ENCODE peak calls at places on chromosomes 11 and 22, in seven cellular contexts. Z is A549, I is breast epithelium, U is neural progenitor cell, T is AG04450, J is foreskin keratinocyte, G is right lobe of liver. P is an unnamed sample.

GRCh38 chr11:61679301-61679700 is 890 bp upstream of the DAGLA start:
- DNase-seq in Z (no peak), I (no peak), U (peak), T (no peak), J (no peak), G (no peak), P (no peak)

GRCh38 chr22:30649430-30650007 is 13.9 kb downstream of the SLC35E4 start:
- DNase-seq in Z (no peak), I (no peak), U (no peak), T (no peak), J (peak), G (peak), P (peak)

GRCh38 chr11:87477321-87477720 is 439.6 kb downstream of the TMEM135 start:
- DNase-seq in Z (no peak), I (no peak), U (no peak), T (no peak), J (no peak), G (no peak), P (no peak)

GRCh38 chr11:60625262-60625661 is 74.2 kb upstream of the MS4A8 start:
- DNase-seq in Z (peak), I (no peak), U (peak), T (no peak), J (no peak), G (no peak), P (peak)

GRCh38 chr22:32325416-32325801 is 32.3 kb upstream of the RFPL3 start:
- DNase-seq in Z (no peak), I (no peak), U (no peak), T (no peak), J (no peak), G (no peak), P (no peak)

GRCh38 chr11:18567081-18567480 is 21.5 kb downstream of the UEVLD start:
- DNase-seq in Z (no peak), I (no peak), U (no peak), T (no peak), J (no peak), G (no peak), P (no peak)

GRCh38 chr11:92845390-92846185 is 123.9 kb upstream of the MTNR1B start:
- DNase-seq in Z (no peak), I (no peak), U (no peak), T (no peak), J (no peak), G (no peak), P (peak)

GRCh38 chr11:92867913-92868619 is 101.4 kb upstream of the MTNR1B start:
- DNase-seq in Z (no peak), I (no peak), U (no peak), T (no peak), J (peak), G (no peak), P (peak)

DNA sequence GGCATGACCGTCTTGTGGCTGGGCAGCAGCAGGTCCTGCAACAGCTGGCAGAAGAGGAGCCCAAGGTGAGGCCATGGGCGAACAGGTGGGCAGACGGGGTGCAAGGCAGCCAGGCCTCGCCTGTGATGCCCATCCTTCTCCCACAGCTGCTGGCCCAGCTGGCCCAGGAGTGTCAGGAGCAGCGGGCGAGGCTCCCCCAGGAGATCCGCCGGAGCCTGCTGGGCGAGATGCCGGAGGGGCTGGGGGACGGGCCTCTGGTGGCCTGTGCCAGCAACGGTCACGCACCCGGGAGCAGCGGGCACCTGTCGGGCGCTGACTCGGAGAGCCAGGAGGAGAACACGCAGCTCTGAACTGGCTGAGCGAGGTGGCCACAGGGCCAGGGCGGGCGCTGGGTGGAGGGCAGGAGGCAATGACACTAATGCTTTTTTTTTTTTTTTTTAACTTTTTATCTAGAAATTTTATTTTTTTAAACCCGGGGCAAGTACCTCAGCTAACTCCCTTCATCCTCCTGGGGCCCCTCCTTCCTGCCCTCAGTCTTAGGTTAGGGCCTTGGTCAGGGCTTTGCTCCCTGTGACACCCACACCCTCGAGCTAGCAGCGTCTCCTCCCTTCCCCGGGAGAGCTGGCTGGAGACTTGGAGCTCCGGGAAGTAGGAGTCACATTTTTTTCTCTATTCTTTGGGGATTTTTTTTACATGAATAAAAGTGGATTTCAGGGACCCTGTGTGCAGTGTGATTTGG is 16.0 kb downstream of the PLCB3 start:
- DNase-seq in Z (no peak), I (peak), U (no peak), T (no peak), J (no peak), G (peak), P (no peak)
- H3K27ac ChIP-seq in Z (peak), I (peak), U (no peak), T (no peak), J (no peak), G (no peak), P (peak)

GRCh38 chr11:123407996-123408597 is 22.0 kb upstream of the GRAMD1B start:
- DNase-seq in Z (no peak), I (no peak), U (no peak), T (no peak), J (no peak), G (no peak), P (no peak)

GRCh38 chr11:123409886-123410549 is 20.1 kb upstream of the GRAMD1B start:
- DNase-seq in Z (no peak), I (no peak), U (no peak), T (no peak), J (no peak), G (no peak), P (no peak)

GRCh38 chr11:123409456-123409801 is 20.6 kb upstream of the GRAMD1B start:
- DNase-seq in Z (no peak), I (no peak), U (no peak), T (no peak), J (no peak), G (no peak), P (no peak)

GRCh38 chr11:123408619-123409455 is 21.2 kb upstream of the GRAMD1B start:
- DNase-seq in Z (no peak), I (no peak), U (no peak), T (no peak), J (no peak), G (no peak), P (no peak)

GRCh38 chr11:123413636-123414035 is 16.4 kb upstream of the GRAMD1B start:
- DNase-seq in Z (no peak), I (no peak), U (no peak), T (no peak), J (no peak), G (no peak), P (no peak)
- TF ChIP-seq CTCF in Z (no peak), I (no peak), U (no peak), T (no peak), J (no peak), G (no peak), P (no peak)

DNA sequence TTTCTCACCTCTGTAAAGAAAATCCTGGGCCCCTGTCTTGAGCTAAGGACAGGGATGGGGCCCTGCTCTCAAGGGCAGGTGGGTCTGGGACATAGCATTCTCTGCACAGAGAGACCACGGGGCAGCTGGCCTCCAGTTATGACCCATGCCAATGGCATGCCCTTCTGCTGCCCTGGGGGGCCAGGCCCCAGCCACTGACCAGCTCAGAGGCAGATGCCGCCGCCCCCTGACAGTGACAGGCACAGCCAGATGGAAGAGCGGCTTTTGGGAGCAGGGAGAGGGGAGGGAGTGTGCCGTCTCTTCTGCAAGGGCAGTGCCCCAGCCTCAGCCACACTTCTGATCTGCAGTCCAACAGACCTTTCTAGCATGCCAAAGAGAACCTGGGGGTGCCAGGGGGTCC is 114.8 kb upstream of the NAV2 start:
- DNase-seq in Z (no peak), I (no peak), U (no peak), T (no peak), J (no peak), G (no peak), P (no peak)
- H3K27ac ChIP-seq in Z (peak), I (no peak), U (no peak), T (no peak), J (no peak), G (no peak), P (peak)

DNA sequence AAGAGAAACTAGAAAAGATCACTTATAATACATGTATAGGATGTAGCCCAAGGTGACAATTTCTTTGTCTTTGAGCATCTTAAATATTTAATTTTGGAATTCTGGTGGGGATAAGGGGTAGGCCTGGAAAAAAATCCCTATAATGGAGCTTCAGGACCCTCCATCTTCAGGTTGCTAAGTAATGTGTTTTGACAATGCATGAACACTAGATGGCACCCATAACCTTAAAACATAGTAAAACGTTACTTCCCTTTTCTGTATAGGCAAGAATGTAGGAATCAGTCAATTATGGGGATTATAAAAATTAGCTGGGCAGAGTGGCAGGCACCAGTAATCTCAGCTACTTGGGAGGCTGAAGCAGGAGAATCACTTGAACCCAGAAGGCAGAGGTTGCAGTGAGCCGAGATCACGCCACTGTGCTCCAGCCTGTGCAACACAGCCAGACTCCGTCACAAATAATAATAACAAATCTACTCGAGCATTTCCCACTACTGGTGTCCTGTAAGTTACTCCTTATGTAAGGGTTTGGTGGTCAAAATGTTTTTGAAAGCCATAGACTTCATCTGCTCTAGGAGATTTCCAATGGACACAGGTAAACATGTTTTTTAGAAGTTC is 541.9 kb upstream of the CCDC90B start:
- DNase-seq in Z (peak), I (no peak), U (peak), T (no peak), J (no peak), G (no peak), P (peak)
- TF ChIP-seq CTCF in Z (peak), I (peak), U (peak), T (peak), J (peak), G (peak), P (peak)

P was measured in RWPE1.